ENCODE peak calls at places on chromosomes 16 and 17, in five cellular contexts. X is tibial nerve, I is tibial artery, K is AG10803, Y is neural progenitor cell. M is an unnamed sample.

GRCh38 chr17:12269751-12270150 is 249.1 kb downstream of the MAP2K4 start:
- DNase-seq in X (no peak), I (no peak), K (no peak), Y (no peak), M (no peak)

GRCh38 chr17:81480140-81480917 is 32.3 kb downstream of the ACTG1 start:
- DNase-seq in X (peak; percentile 36), I (peak; percentile 79), K (peak; percentile 70), Y (no peak), M (no peak)

GRCh38 chr17:43517161-43517560 is 29.0 kb downstream of the ETV4 start:
- DNase-seq in X (no peak), I (peak; percentile 17), K (peak; percentile 34), Y (no peak), M (no peak)

GRCh38 chr17:72591500-72592241 is 470.9 kb downstream of the SOX9 start:
- DNase-seq in X (no peak), I (no peak), K (no peak), Y (peak; percentile 79), M (no peak)

GRCh38 chr16:9235837-9236236 is 144.4 kb downstream of the HAPSTR1 start:
- DNase-seq in X (no peak), I (no peak), K (no peak), Y (no peak), M (no peak)

GRCh38 chr17:81833921-81834830 is 674 bp downstream of the PPP1R27 start:
- DNase-seq in X (no peak), I (no peak), K (no peak), Y (no peak), M (no peak)

GRCh38 chr17:77308768-77309726 is 168.3 kb downstream of the SEC14L1 start:
- DNase-seq in X (no peak), I (no peak), K (peak; percentile 89), Y (no peak), M (no peak)

GRCh38 chr17:48544356-48545021 is 420 bp downstream of the HOXB2 start:
- DNase-seq in X (peak; percentile 19), I (peak; percentile 81), K (peak; percentile 94), Y (peak; percentile 72), M (no peak)

GRCh38 chr17:48037036-48037881 is at the start of gene COPZ2:
- DNase-seq in X (no peak), I (peak; percentile 87), K (peak; percentile 69), Y (peak; percentile 70), M (no peak)

GRCh38 chr17:65198653-65199382 is 61.6 kb downstream of the RGS9 start:
- DNase-seq in X (no peak), I (no peak), K (peak; percentile 66), Y (peak; percentile 69), M (no peak)

GRCh38 chr17:80811181-80812105 is 180.2 kb upstream of the CHMP6 start:
- DNase-seq in X (peak; percentile 5), I (peak; percentile 37), K (no peak), Y (no peak), M (no peak)

GRCh38 chr16:79089735-79090284 is 510.7 kb downstream of the MAF start:
- DNase-seq in X (no peak), I (no peak), K (no peak), Y (no peak), M (no peak)

GRCh38 chr17:40373324-40373723 is 8.8 kb upstream of the GJD3 start:
- DNase-seq in X (no peak), I (no peak), K (peak; percentile 80), Y (no peak), M (no peak)

GRCh38 chr16:80909720-80910119 is 97.0 kb downstream of the CMC2 start:
- DNase-seq in X (no peak), I (no peak), K (no peak), Y (no peak), M (no peak)

GRCh38 chr16:53081032-53081424 is 26.2 kb downstream of the CHD9 start:
- DNase-seq in X (no peak), I (no peak), K (no peak), Y (no peak), M (no peak)

GRCh38 chr17:53707546-53707945 is 115.2 kb upstream of the KIF2B start:
- DNase-seq in X (no peak), I (no peak), K (no peak), Y (no peak), M (no peak)

GRCh38 chr17:19410875-19411291 is at the start of gene RNF112:
- DNase-seq in X (no peak), I (no peak), K (peak; percentile 36), Y (peak; percentile 51), M (no peak)

GRCh38 chr17:15381707-15382106 is 40.3 kb upstream of the TEKT3 start:
- DNase-seq in X (no peak), I (no peak), K (no peak), Y (no peak), M (no peak)

GRCh38 chr16:65121870-65122723 is at the start of gene CDH11:
- DNase-seq in X (peak; percentile 41), I (peak; percentile 83), K (peak; percentile 94), Y (peak; percentile 93), M (no peak)

GRCh38 chr17:33914120-33914519 is 341.0 kb upstream of the CCL2 start:
- DNase-seq in X (no peak), I (no peak), K (no peak), Y (no peak), M (no peak)

GRCh38 chr16:30092373-30093010 is 768 bp upstream of the TBX6 start:
- DNase-seq in X (peak; percentile 56), I (peak; percentile 88), K (peak; percentile 42), Y (peak; percentile 83), M (no peak)

GRCh38 chr17:59706900-59707181 is 389 bp downstream of the PTRH2 start:
- DNase-seq in X (no peak), I (no peak), K (no peak), Y (no peak), M (no peak)

GRCh38 chr17:1787301-1787902 is 25.5 kb downstream of the SERPINF1 start:
- DNase-seq in X (no peak), I (peak; percentile 91), K (peak; percentile 90), Y (no peak), M (no peak)

GRCh38 chr17:51640108-51640622 is 379.8 kb downstream of the UTP18 start:
- DNase-seq in X (no peak), I (no peak), K (no peak), Y (peak; percentile 69), M (no peak)

GRCh38 chr16:2082983-2083364 is 35.2 kb downstream of the TSC2 start:
- DNase-seq in X (no peak), I (no peak), K (no peak), Y (no peak), M (no peak)

GRCh38 chr16:2081685-2082084 is 33.9 kb downstream of the TSC2 start:
- DNase-seq in X (no peak), I (no peak), K (no peak), Y (no peak), M (no peak)

GRCh38 chr16:2081201-2081600 is 33.4 kb downstream of the TSC2 start:
- DNase-seq in X (no peak), I (no peak), K (no peak), Y (no peak), M (no peak)

GRCh38 chr16:2083409-2083808 is 35.6 kb downstream of the TSC2 start:
- DNase-seq in X (no peak), I (no peak), K (no peak), Y (no peak), M (no peak)

DNA sequence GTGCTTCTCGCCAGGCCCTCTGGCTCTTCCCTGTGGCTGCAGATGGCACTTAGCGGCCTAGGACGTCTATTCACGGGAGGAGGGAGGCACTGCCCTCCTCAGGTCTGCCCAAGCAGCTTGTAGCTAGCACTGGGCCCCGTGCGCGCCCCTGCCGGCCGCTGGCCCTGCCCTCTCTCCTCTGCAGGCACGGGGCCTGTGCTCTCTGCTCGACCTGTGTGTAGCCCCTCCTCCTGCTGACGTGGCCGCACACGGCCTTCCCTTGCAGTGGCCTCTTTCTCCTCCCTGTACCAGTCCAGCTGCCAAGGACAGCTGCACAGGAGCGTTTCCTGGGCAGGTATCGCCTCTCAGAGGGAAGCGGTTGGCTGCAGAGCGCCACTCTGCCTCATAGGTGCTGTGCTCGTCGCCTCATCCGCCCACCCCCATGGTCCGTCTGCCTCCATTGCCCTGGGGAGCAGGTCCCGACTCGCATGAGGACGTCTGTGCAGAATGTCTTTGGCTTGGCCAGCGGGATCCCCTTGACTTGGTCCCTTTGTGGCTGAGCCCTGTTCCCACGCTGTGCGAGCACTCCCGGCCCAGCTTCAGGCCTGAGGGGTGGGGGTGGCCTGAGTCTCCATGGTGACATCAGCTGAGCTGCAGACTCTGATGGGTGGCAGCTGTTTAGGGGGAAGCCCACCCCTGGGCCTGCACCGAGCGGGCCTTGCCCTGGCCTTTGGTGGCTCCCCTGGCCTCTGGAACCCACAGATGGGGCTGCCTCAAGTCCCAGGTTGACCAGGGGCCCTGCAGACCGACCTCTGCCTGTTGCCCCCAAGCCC is 34.6 kb downstream of the TSC2 start:
- DNase-seq in X (no peak), I (no peak), K (no peak), Y (no peak), M (no peak)
- TF ChIP-seq CTCF in X (no peak), I (no peak), K (no peak), Y (no peak), M (no peak)

DNA sequence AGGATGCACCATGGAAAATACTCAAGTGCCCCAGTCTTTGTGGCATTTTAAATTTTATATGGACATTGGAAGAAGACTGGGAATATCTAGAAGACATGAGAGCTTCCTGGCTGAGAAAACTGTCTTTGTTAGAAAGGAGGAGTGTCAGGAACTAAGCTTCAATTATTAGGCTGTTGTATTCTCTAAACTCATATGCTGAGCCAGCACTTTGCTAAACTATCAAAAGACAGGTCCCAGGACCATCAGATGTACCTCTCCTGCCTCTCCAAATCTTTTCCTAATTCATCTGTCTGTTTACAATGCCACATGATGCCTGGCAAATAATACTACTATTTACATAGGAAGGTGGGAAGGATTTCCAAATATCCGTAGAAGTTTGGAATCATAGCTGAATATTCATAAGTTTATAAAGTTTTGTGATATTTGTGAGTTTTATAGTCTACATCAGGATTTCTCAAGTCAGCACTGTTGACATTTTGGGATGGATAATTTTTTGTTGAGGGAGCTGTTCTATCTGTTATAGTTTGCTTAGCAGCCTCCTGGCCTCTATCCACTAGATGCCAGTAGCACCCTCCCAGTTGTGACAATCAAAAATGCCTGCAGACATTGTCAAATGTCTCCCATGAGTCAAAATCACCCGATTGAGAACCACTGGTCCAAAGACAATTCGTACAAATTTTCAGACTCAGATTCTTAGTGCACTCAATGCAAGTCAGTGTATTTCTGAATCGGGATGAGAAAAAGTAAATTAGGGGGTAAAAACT is 61.2 kb upstream of the NETO2 start:
- DNase-seq in X (no peak), I (no peak), K (no peak), Y (peak; percentile 3), M (no peak)
- TF ChIP-seq CTCF in X (no peak), I (no peak), K (no peak), Y (peak; percentile 29), M (no peak)

GRCh38 chr16:68264128-68265077 is at the start of gene SLC7A6:
- DNase-seq in X (peak; percentile 62), I (peak; percentile 84), K (peak; percentile 77), Y (peak; percentile 90), M (peak; percentile 58)
- TF ChIP-seq CTCF in X (peak; percentile 76), I (peak; percentile 75), K (peak; percentile 56), Y (peak; percentile 67), M (no peak)

GRCh38 chr17:56831364-56832095 is 2.2 kb downstream of the C17orf67 start:
- DNase-seq in X (no peak), I (no peak), K (no peak), Y (no peak), M (no peak)

GRCh38 chr17:56832446-56832845 is 1.3 kb downstream of the C17orf67 start:
- DNase-seq in X (no peak), I (no peak), K (no peak), Y (no peak), M (no peak)

GRCh38 chr17:56833812-56834379 is at the start of the genes C17orf67 and DGKE:
- DNase-seq in X (peak; percentile 99), I (peak; percentile 99), K (peak; percentile 96), Y (peak; percentile 96), M (peak; percentile 94)

GRCh38 chr17:56834380-56835258 is 668 bp downstream of the DGKE start:
- DNase-seq in X (no peak), I (peak; percentile 72), K (peak; percentile 5), Y (peak; percentile 78), M (no peak)

GRCh38 chr17:56833023-56833811 is 503 bp downstream of the C17orf67 start:
- DNase-seq in X (no peak), I (peak; percentile 73), K (peak; percentile 51), Y (peak; percentile 90), M (peak; percentile 39)
- TF ChIP-seq CTCF in X (no peak), I (no peak), K (no peak), Y (no peak), M (no peak)